ENCODE peak calls at places on chromosome 1, in ten cellular contexts. M is thoracic aorta; T is lower lobe of right lung; C is breast epithelium; R is glutamatergic neuron; Z is heart right ventricle; V is pancreas; B is activated CD8-positive, alpha-beta T cell treated with anti-CD3 and anti-CD28 coated beads for 36 hours; Y is AG09309; U is cardiac fibroblast. H is an unnamed sample.

GRCh38 chr1:238061967-238062613 is 171.4 kb upstream of the ZP4 start:
- DNase-seq in U (no peak), M (no peak), Y (peak), R (no peak), Z (no peak), C (no peak), T (no peak), B (no peak), V (no peak), H (no peak)

GRCh38 chr1:925532-926421 is 2.1 kb downstream of the SAMD11 start:
- DNase-seq in Z (no peak), V (peak), T (no peak), R (peak), U (no peak), Y (no peak), M (no peak), B (no peak), C (no peak), H (no peak)

GRCh38 chr1:876428-876827 is 47.3 kb upstream of the SAMD11 start:
- DNase-seq in U (no peak), M (no peak), Z (no peak), B (peak), C (no peak), R (no peak), V (no peak), Y (no peak), T (no peak), H (no peak)

GRCh38 chr1:153679337-153680119 is 1.0 kb downstream of the NPR1 start:
- DNase-seq in R (peak), T (peak), Y (no peak), C (no peak), B (peak), V (no peak), M (no peak), U (peak), Z (no peak), H (no peak)

GRCh38 chr1:9321986-9322715 is 29.5 kb downstream of the SPSB1 start:
- DNase-seq in R (no peak), C (no peak), Y (no peak), M (no peak), U (no peak), Z (no peak), B (no peak), T (no peak), V (no peak), H (no peak)

GRCh38 chr1:226646026-226646869 is 92.8 kb downstream of the ITPKB start:
- DNase-seq in B (peak), R (no peak), Z (no peak), M (no peak), Y (no peak), V (peak), U (no peak), T (peak), C (no peak), H (no peak)

GRCh38 chr1:190479537-190479936 is 1.9 kb upstream of the BRINP3 start:
- DNase-seq in Z (no peak), C (no peak), V (no peak), B (no peak), U (no peak), T (no peak), R (peak), M (no peak), Y (no peak), H (no peak)

GRCh38 chr1:38541223-38541622 is 318.3 kb downstream of the RRAGC start:
- DNase-seq in M (no peak), Z (no peak), T (no peak), B (no peak), R (no peak), U (no peak), Y (no peak), V (no peak), C (no peak), H (no peak)

GRCh38 chr1:12078938-12079861 is 16.1 kb downstream of the TNFRSF8 start:
- DNase-seq in Z (peak), M (no peak), C (no peak), U (peak), V (no peak), B (peak), R (peak), Y (no peak), T (no peak), H (no peak)

GRCh38 chr1:70685300-70686286 is 274.5 kb downstream of the CTH start:
- DNase-seq in Z (peak), Y (peak), R (peak), B (peak), T (peak), U (peak), C (no peak), M (peak), V (peak), H (peak)

DNA sequence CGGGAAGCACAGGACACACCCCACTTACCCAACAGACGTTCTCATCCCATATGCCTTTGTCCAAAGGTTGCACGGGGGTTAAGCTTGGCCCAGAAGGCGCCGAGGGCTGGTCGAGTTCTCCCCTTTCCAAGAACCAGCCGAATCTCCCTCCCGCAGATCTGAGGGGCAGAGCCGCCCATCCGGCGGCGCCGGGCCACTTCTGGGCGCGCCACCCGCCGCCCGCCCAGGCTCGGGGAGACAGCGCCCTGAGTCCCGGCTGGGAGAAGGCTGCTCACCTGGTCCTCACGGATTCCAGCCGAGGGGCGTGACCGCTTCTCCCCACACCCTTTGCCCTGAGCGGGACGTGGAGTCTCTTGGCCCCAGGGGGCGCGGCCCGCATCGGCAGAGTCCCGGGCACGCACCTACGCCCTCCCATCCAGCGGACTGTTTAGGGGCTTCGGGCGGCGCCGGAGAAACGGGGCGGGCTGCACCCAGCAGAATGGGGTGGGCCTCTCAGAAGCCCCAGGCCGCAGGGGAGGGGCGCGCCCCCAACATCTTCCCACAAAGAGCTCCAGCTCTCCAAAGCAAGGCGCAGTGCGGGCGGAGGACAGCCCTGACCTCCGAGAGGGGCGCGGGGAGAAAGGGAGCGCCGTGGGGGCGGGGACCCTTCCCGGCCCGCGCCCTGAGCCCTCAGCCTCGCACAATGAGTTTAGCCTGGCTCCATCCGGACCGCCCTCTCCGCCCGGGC is 585 bp downstream of the GPR161 start:
- DNase-seq in Y (no peak), M (no peak), T (peak), U (peak), R (peak), V (peak), Z (no peak), C (no peak), B (peak), H (no peak)
- TF ChIP-seq CTCF in Y (no peak), M (no peak), T (no peak), U (no peak), R (no peak), V (no peak), Z (no peak), C (no peak), B (no peak), H (no peak)

GRCh38 chr1:206931709-206932108 is 10.0 kb upstream of the FCMR start:
- DNase-seq in Z (no peak), R (no peak), U (no peak), C (no peak), B (no peak), Y (no peak), V (no peak), T (no peak), M (no peak), H (no peak)
- TF ChIP-seq CTCF in Z (no peak), R (peak), U (peak), C (no peak), B (no peak), Y (no peak), V (no peak), T (no peak), M (no peak), H (no peak)

GRCh38 chr1:27349784-27350672 is 8.2 kb downstream of the SYTL1 start:
- DNase-seq in U (peak), R (peak), Y (no peak), M (no peak), V (peak), B (no peak), T (peak), C (peak), Z (peak), H (no peak)
- TF ChIP-seq CTCF in U (no peak), R (no peak), Y (no peak), M (no peak), V (no peak), B (no peak), T (no peak), C (no peak), Z (no peak), H (no peak)

DNA sequence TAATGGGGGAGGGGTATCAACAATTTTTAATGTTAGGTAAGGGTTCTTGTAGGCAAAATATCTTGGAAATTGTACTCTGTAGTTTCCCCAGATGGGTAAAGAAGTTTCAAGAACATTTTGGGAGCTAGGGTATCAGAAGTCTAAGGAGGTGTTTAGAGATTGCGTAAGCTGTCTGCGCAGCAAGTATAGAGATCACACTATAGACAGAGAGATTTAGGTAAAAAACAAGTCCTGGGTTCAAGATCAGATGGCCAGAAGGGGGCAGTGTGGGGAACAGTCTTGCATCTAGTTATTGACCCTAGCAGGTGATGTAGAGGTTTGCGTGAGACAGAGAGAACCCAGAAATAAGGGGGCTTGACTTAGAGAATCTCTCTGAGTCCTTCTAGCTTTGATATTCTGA is 80.8 kb downstream of the S1PR1 start:
- DNase-seq in B (peak), C (no peak), T (no peak), V (no peak), Y (no peak), R (no peak), U (no peak), Z (no peak), M (no peak), H (no peak)
- TF ChIP-seq CTCF in B (no peak), C (no peak), T (no peak), V (no peak), Y (no peak), R (peak), U (no peak), Z (no peak), M (no peak), H (no peak)

DNA sequence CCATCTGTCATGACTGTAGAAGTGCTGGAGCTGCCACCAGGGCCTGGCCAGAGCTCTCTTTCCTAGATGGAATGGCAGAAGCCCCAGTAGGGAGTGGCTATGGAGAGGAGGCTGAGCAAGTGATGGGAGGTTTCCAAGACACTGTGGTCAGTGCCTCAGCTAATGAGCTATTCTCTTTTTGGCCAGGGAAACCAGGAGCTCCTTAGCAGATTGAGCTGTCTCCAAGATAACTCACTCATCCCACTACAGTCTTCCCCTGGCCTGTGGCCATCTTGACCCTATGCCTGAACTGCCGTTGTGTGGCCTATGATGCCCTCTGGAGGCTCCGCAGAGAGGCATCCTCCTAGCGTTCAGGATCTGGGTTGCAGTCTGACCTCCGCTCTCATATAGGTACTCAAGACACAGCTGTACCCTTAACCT is 60.5 kb downstream of the ERI3 start:
- DNase-seq in V (peak), M (no peak), B (no peak), Z (peak), R (peak), T (no peak), Y (peak), C (no peak), U (peak), H (no peak)
- TF ChIP-seq CTCF in V (no peak), M (no peak), B (no peak), Z (no peak), R (peak), T (no peak), Y (peak), C (peak), U (peak), H (peak)

GRCh38 chr1:14143777-14144176 is 443.8 kb downstream of the PRDM2 start:
- DNase-seq in R (no peak), C (no peak), Z (no peak), T (no peak), M (no peak), V (no peak), B (no peak), Y (no peak), U (no peak), H (no peak)

DNA sequence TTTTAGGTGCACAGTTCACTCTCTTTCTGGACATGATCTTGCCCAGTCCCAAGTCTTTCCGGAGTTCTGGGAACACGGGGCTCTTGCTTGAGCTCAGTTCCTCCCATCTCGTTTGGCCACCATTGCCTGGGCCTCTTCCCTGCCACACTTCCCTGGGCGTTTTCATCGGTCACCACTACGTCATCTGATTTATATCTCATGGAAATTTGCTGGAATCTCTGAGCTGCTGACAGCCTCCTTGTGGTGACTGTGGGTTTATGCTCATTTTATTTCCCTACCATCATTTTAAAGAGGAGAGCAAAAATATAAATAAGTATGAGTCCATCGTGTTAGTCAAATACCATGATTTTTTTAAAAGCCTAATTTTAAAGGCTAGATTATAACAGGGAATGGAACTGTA is 449.1 kb upstream of the KAZN start:
- DNase-seq in U (no peak), Y (no peak), T (no peak), B (no peak), V (no peak), C (no peak), Z (no peak), M (no peak), R (no peak), H (no peak)
- TF ChIP-seq CTCF in U (no peak), Y (peak), T (no peak), B (no peak), V (no peak), C (no peak), Z (no peak), M (no peak), R (no peak), H (no peak)

DNA sequence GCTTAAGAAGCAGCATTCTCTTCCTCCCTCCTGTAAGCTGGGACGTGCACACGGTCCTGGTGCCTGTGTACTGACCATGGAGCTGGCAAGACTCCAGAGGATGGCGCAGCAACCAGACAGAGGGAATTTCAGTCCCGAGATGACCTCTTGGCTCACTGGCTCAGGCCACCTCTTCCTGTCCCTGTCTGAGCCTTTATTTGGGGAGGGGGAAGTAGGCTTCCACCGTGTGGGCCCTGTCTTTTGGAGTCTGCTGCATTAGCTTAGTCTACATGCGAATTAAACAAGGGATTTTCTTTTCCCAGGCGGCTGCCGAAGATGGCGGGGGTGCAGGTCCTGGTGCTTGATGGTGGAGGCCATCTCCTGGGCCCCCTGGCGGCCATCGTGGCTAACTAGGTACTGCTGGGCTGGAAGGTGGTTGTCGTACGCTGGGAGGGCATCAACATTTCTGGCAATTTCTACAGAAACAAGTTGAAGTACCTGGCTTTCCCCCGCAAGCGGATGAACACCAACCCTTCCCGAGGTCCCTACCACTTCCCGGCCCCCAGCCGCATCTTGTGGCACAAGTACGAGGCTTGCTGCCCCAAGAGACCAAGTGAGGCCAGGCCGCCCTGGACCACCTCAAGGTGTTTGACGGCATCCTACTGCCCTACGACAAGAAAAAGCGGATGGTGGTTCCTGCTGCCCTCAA is 10.2 kb downstream of the IL24 start:
- DNase-seq in Z (no peak), Y (no peak), U (no peak), T (no peak), V (peak), R (peak), C (no peak), B (no peak), M (no peak), H (no peak)
- TF ChIP-seq CTCF in Z (no peak), Y (peak), U (no peak), T (no peak), V (no peak), R (peak), C (peak), B (no peak), M (no peak), H (no peak)

GRCh38 chr1:154757149-154757548 is 112.9 kb downstream of the KCNN3 start:
- DNase-seq in C (no peak), V (no peak), Y (no peak), T (no peak), M (no peak), B (no peak), R (no peak), U (no peak), Z (no peak), H (no peak)

GRCh38 chr1:154758346-154758745 is 111.7 kb downstream of the KCNN3 start:
- DNase-seq in B (no peak), R (no peak), C (no peak), U (no peak), Z (no peak), Y (no peak), V (no peak), M (no peak), T (no peak), H (no peak)

GRCh38 chr1:154759793-154760192 is 110.3 kb downstream of the KCNN3 start:
- DNase-seq in V (no peak), Z (no peak), T (no peak), U (no peak), M (no peak), R (no peak), Y (no peak), C (no peak), B (no peak), H (no peak)

GRCh38 chr1:154759196-154759595 is 110.9 kb downstream of the KCNN3 start:
- DNase-seq in V (no peak), Y (no peak), U (no peak), T (no peak), Z (no peak), R (no peak), C (no peak), M (no peak), B (peak), H (no peak)

GRCh38 chr1:154760469-154760933 is 109.6 kb downstream of the KCNN3 start:
- DNase-seq in R (peak), U (no peak), Y (no peak), T (peak), B (peak), M (no peak), V (peak), Z (peak), C (peak), H (peak)
- TF ChIP-seq CTCF in R (peak), U (peak), Y (peak), T (peak), B (peak), M (peak), V (peak), Z (peak), C (peak), H (no peak)

DNA sequence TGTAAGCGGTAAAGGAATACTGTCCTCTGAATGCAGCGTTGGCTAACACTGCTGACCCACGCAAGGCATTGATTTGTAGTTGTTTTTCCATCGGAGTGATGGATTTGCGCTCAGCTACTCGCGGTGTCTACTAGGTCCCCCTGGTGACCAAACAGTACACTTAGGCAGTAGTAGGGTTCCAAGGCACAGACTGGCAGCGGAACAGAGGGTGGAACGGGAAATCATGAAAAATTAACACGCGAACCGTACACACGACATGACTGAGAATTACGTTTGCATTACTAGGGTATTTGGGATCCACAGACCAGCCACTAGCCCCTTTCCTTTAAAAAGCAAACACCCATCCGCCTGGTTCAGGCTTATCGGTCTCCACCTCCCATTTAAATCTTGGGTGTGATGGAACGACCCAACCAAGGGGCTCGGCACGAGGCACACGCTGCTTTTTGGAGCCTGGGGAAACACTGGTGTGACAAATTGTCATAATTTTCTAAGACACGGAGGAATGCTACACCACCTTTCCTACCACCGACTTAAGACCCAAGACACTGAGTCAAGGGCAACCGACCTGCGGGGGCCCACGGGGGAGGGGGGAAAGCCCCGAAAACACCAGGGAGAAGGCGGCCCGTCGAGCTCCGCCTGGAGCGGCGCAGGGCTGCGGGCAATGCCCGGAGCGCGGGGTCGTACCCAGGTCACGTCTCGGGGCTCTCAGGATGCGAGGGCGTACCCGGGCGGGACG is 699 bp downstream of the DIPK1A start:
- DNase-seq in M (no peak), U (peak), B (peak), V (peak), Z (peak), C (no peak), Y (peak), T (peak), R (peak), H (no peak)
- TF ChIP-seq CTCF in M (peak), U (peak), B (peak), V (peak), Z (peak), C (peak), Y (peak), T (peak), R (no peak), H (no peak)

H was measured in omental fat pad.